ENCODE peak calls at places on chromosomes 11 and 22, in six cellular contexts. K, M, N, B, F and G are unnamed samples.
A peak's percentile ranks its signal among the peaks of the same experiment; 100 is the strongest.

GRCh38 chr11:128367573-128367972 is 219.8 kb downstream of the ETS1 start:
- DNase-seq in F (peak; percentile 45), N (no peak), M (no peak), K (no peak), B (no peak), G (no peak)

GRCh38 chr22:49253656-49254055 is 574.0 kb downstream of the BRD1 start:
- DNase-seq in K (peak; percentile 2), N (peak; percentile 12), B (no peak), M (no peak), F (no peak), G (no peak)

GRCh38 chr22:27799334-27800249 is 2.0 kb downstream of the MN1 start:
- DNase-seq in N (no peak), M (no peak), F (no peak), B (no peak), K (no peak), G (no peak)

GRCh38 chr11:131875611-131876010 is 505.2 kb downstream of the NTM start:
- DNase-seq in K (no peak), M (no peak), B (no peak), N (no peak), F (no peak), G (no peak)

GRCh38 chr11:126500981-126501380 is 145.5 kb downstream of the ST3GAL4 start:
- DNase-seq in F (no peak), K (no peak), M (no peak), N (no peak), B (no peak), G (no peak)

GRCh38 chr11:4066960-4067359 is 27.6 kb upstream of the RRM1 start:
- DNase-seq in F (no peak), K (no peak), B (no peak), M (no peak), N (no peak), G (no peak)

GRCh38 chr11:77171885-77172665 is 44.0 kb downstream of the MYO7A start:
- DNase-seq in F (no peak), M (no peak), B (no peak), N (no peak), K (no peak), G (no peak)

GRCh38 chr11:113286509-113287497 is 27.6 kb upstream of the TTC12 start:
- DNase-seq in M (no peak), B (no peak), N (no peak), F (no peak), K (no peak), G (no peak)

GRCh38 chr22:41725510-41726110 is 26.3 kb downstream of the MEI1 start:
- DNase-seq in K (no peak), M (peak; percentile 1), B (peak; percentile 50), N (no peak), F (no peak), G (no peak)

GRCh38 chr11:9090488-9091043 is 833 bp downstream of the SCUBE2 start:
- DNase-seq in F (no peak), B (no peak), N (no peak), M (no peak), K (no peak), G (no peak)

GRCh38 chr11:107665016-107665415 is 46.8 kb downstream of the SLN start:
- DNase-seq in N (no peak), K (no peak), B (no peak), M (no peak), F (no peak), G (no peak)

GRCh38 chr22:46031965-46032851 is 55.2 kb upstream of the WNT7B start:
- DNase-seq in N (peak; percentile 24), B (no peak), K (peak; percentile 22), M (no peak), F (no peak), G (no peak)